ENCODE peak calls at places on chromosomes 11 and 22, in nine cellular contexts. One of them, this sample, is unnamed. For H3K36me3, the result is how much of the 10 kb centered on the place peaks cover.

GRCh38 chr22:32206774-32207758 is 2.2 kb upstream of the RFPL2 start:
- DNase-seq in upper lobe of left lung: peak
- DNase-seq in stomach: peak
- DNase-seq in sigmoid colon: no peak
- DNase-seq in GM12878: no peak
- DNase-seq in esophagus muscularis mucosa: peak
- DNase-seq in transverse colon: peak
- DNase-seq in HepG2: peak
- DNase-seq in H1: peak
- DNase-seq in this sample: no peak

GRCh38 chr11:95512682-95513081 is 276.9 kb downstream of the FAM76B start:
- DNase-seq in HepG2: peak
- DNase-seq in GM12878: no peak
- DNase-seq in transverse colon: peak
- DNase-seq in stomach: no peak
- DNase-seq in sigmoid colon: peak
- DNase-seq in esophagus muscularis mucosa: peak
- DNase-seq in H1: no peak
- DNase-seq in upper lobe of left lung: no peak
- DNase-seq in this sample: peak

GRCh38 chr11:73209892-73210291 is 8.2 kb upstream of the P2RY2 start:
- DNase-seq in sigmoid colon: no peak
- DNase-seq in upper lobe of left lung: no peak
- DNase-seq in H1: no peak
- DNase-seq in esophagus muscularis mucosa: no peak
- DNase-seq in transverse colon: no peak
- DNase-seq in GM12878: no peak
- DNase-seq in stomach: no peak
- DNase-seq in HepG2: no peak
- DNase-seq in this sample: no peak

GRCh38 chr11:28833670-28834069 is 725.5 kb downstream of the METTL15 start:
- DNase-seq in upper lobe of left lung: no peak
- DNase-seq in H1: no peak
- DNase-seq in transverse colon: no peak
- DNase-seq in stomach: no peak
- DNase-seq in HepG2: no peak
- DNase-seq in sigmoid colon: no peak
- DNase-seq in GM12878: no peak
- DNase-seq in esophagus muscularis mucosa: no peak
- DNase-seq in this sample: no peak

GRCh38 chr11:69337211-69337721 is 43.3 kb downstream of the MYEOV start:
- DNase-seq in GM12878: peak
- DNase-seq in esophagus muscularis mucosa: no peak
- DNase-seq in stomach: peak
- DNase-seq in sigmoid colon: no peak
- DNase-seq in H1: no peak
- DNase-seq in HepG2: no peak
- DNase-seq in upper lobe of left lung: no peak
- DNase-seq in transverse colon: peak
- DNase-seq in this sample: no peak

GRCh38 chr11:46529086-46529905 is 64.5 kb downstream of the AMBRA1 start:
- DNase-seq in esophagus muscularis mucosa: peak
- DNase-seq in upper lobe of left lung: no peak
- DNase-seq in sigmoid colon: peak
- DNase-seq in stomach: peak
- DNase-seq in HepG2: peak
- DNase-seq in GM12878: no peak
- DNase-seq in H1: peak
- DNase-seq in transverse colon: peak
- DNase-seq in this sample: peak

GRCh38 chr11:8234425-8234821 is 29.3 kb downstream of the LMO1 start:
- DNase-seq in stomach: no peak
- DNase-seq in HepG2: no peak
- DNase-seq in transverse colon: no peak
- DNase-seq in esophagus muscularis mucosa: no peak
- DNase-seq in sigmoid colon: no peak
- DNase-seq in upper lobe of left lung: no peak
- DNase-seq in GM12878: no peak
- DNase-seq in H1: no peak
- DNase-seq in this sample: no peak

GRCh38 chr11:63937713-63938480 is 905 bp upstream of the NAA40 start:
- DNase-seq in esophagus muscularis mucosa: no peak
- DNase-seq in upper lobe of left lung: no peak
- DNase-seq in HepG2: no peak
- DNase-seq in H1: peak
- DNase-seq in sigmoid colon: no peak
- DNase-seq in GM12878: no peak
- DNase-seq in stomach: no peak
- DNase-seq in transverse colon: peak
- DNase-seq in this sample: no peak

GRCh38 chr11:118447423-118447822 is 11.1 kb downstream of the KMT2A start:
- DNase-seq in esophagus muscularis mucosa: no peak
- DNase-seq in H1: no peak
- DNase-seq in transverse colon: no peak
- DNase-seq in sigmoid colon: no peak
- DNase-seq in GM12878: no peak
- DNase-seq in stomach: no peak
- DNase-seq in upper lobe of left lung: no peak
- DNase-seq in HepG2: no peak
- DNase-seq in this sample: no peak

GRCh38 chr22:45240137-45240809 is 421 bp downstream of the KIAA0930 start:
- DNase-seq in esophagus muscularis mucosa: no peak
- DNase-seq in sigmoid colon: no peak
- DNase-seq in transverse colon: peak
- DNase-seq in GM12878: no peak
- DNase-seq in HepG2: no peak
- DNase-seq in upper lobe of left lung: peak
- DNase-seq in stomach: no peak
- DNase-seq in H1: peak
- DNase-seq in this sample: no peak

GRCh38 chr11:12815931-12816494 is 141.8 kb downstream of the TEAD1 start:
- DNase-seq in stomach: no peak
- DNase-seq in GM12878: no peak
- DNase-seq in upper lobe of left lung: no peak
- DNase-seq in HepG2: no peak
- DNase-seq in H1: no peak
- DNase-seq in sigmoid colon: no peak
- DNase-seq in transverse colon: no peak
- DNase-seq in esophagus muscularis mucosa: no peak
- DNase-seq in this sample: no peak

GRCh38 chr22:19941365-19942070 is at the start of the genes COMT and TXNRD2:
- DNase-seq in GM12878: no peak
- DNase-seq in sigmoid colon: peak
- DNase-seq in esophagus muscularis mucosa: no peak
- DNase-seq in HepG2: no peak
- DNase-seq in upper lobe of left lung: peak
- DNase-seq in transverse colon: peak
- DNase-seq in stomach: peak
- DNase-seq in H1: no peak
- DNase-seq in this sample: peak

GRCh38 chr11:123197711-123198110 is 2.7 kb upstream of the CLMP start:
- DNase-seq in stomach: no peak
- DNase-seq in HepG2: no peak
- DNase-seq in upper lobe of left lung: no peak
- DNase-seq in H1: no peak
- DNase-seq in transverse colon: no peak
- DNase-seq in esophagus muscularis mucosa: no peak
- DNase-seq in GM12878: no peak
- DNase-seq in sigmoid colon: no peak
- DNase-seq in this sample: no peak

GRCh38 chr11:10655931-10656576 is 37.5 kb downstream of the IRAG1 start:
- DNase-seq in upper lobe of left lung: no peak
- DNase-seq in esophagus muscularis mucosa: no peak
- DNase-seq in transverse colon: no peak
- DNase-seq in H1: no peak
- DNase-seq in stomach: no peak
- DNase-seq in HepG2: no peak
- DNase-seq in GM12878: no peak
- DNase-seq in sigmoid colon: peak
- DNase-seq in this sample: no peak

GRCh38 chr11:68659158-68659921 is 25.0 kb upstream of the GAL start:
- DNase-seq in transverse colon: peak
- DNase-seq in esophagus muscularis mucosa: no peak
- DNase-seq in stomach: no peak
- DNase-seq in upper lobe of left lung: peak
- DNase-seq in sigmoid colon: peak
- DNase-seq in H1: no peak
- DNase-seq in GM12878: no peak
- DNase-seq in HepG2: peak
- DNase-seq in this sample: peak

GRCh38 chr11:76805206-76805913 is 22.2 kb downstream of the TSKU start:
- DNase-seq in H1: peak
- DNase-seq in GM12878: no peak
- DNase-seq in upper lobe of left lung: no peak
- DNase-seq in stomach: no peak
- DNase-seq in transverse colon: no peak
- DNase-seq in esophagus muscularis mucosa: peak
- DNase-seq in sigmoid colon: no peak
- DNase-seq in HepG2: no peak
- DNase-seq in this sample: no peak

DNA sequence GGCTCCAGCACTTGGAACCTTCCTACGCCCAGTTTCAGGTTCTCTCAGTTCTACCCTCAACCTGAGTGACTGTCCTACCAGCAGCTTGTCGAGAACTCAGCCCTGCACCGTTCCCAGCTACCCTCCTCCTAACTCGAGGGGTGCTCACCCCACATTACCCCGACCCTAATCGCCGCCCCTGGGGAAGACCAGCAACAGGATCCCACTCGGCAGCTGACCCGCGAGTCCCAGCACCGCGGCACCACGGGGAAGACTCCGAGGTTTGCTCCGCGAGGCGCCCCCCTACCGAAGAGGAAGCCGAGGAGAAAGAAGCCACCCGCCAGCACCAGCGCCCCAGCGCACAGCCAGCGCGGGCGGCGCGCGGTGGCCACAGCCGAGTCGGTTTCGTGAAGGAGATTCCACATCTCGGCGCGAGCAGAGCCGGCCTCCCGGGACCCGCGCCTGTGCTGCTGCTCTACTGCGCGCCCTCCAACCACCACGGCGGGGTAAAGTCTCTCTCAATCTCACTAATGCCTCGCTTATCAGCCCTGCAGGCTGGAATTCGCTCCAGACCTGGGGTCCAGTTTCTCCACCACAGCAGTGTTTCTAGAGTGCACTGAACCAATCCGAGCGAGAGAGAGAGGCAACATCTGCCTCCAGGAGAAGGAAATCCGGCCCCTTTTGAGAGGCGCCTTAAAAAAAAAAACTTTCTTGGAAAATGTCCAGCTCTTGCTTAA is at the start of gene FOLH1:
- DNase-seq in HepG2: no peak
- DNase-seq in upper lobe of left lung: peak
- DNase-seq in transverse colon: no peak
- DNase-seq in GM12878: no peak
- DNase-seq in H1: peak
- DNase-seq in sigmoid colon: peak
- DNase-seq in esophagus muscularis mucosa: no peak
- DNase-seq in stomach: no peak
- DNase-seq in this sample: no peak
- TF ChIP-seq POLR2A in HepG2: no peak
- TF ChIP-seq POLR2A in upper lobe of left lung: no peak
- TF ChIP-seq POLR2A in transverse colon: no peak
- TF ChIP-seq POLR2A in GM12878: no peak
- TF ChIP-seq POLR2A in H1: no peak
- TF ChIP-seq POLR2A in sigmoid colon: no peak
- TF ChIP-seq POLR2A in esophagus muscularis mucosa: no peak
- TF ChIP-seq POLR2A in stomach: no peak
- TF ChIP-seq POLR2A in this sample: peak

GRCh38 chr22:38203855-38204497 is 2.2 kb downstream of the MAFF start:
- DNase-seq in sigmoid colon: peak
- DNase-seq in HepG2: no peak
- DNase-seq in stomach: no peak
- DNase-seq in esophagus muscularis mucosa: no peak
- DNase-seq in transverse colon: no peak
- DNase-seq in upper lobe of left lung: no peak
- DNase-seq in GM12878: no peak
- DNase-seq in H1: no peak
- DNase-seq in this sample: no peak
- TF ChIP-seq EP300 in sigmoid colon: no peak
- TF ChIP-seq EP300 in HepG2: no peak
- TF ChIP-seq EP300 in stomach: no peak
- TF ChIP-seq EP300 in esophagus muscularis mucosa: no peak
- TF ChIP-seq EP300 in transverse colon: no peak
- TF ChIP-seq EP300 in upper lobe of left lung: no peak
- TF ChIP-seq EP300 in GM12878: no peak
- TF ChIP-seq EP300 in H1: no peak
- TF ChIP-seq EP300 in this sample: no peak

DNA sequence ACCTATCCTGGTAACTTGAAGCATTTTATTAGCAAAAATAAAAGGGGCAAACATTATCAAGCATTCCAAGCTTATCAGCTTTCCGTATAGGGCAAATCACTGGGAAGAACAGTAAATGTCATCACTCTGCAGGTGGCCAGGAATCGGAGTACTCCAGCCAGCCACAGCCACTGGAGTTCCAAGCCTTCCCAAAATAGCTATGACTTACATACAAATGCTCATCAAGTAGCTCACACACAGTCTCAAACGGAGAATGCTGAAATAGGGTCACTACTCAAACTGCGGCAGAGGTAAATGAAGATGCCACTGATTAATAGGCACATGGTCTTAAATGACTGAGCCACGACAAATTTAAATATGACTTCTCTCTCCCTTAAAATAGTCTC is 2.1 kb downstream of the USP28 start:
- DNase-seq in HepG2: no peak
- DNase-seq in GM12878: no peak
- DNase-seq in H1: no peak
- DNase-seq in esophagus muscularis mucosa: no peak
- DNase-seq in upper lobe of left lung: no peak
- DNase-seq in sigmoid colon: no peak
- DNase-seq in stomach: no peak
- DNase-seq in transverse colon: no peak
- DNase-seq in this sample: no peak
- H3K36me3 ChIP-seq in HepG2: under half
- H3K36me3 ChIP-seq in GM12878: under half
- H3K36me3 ChIP-seq in H1: under half
- H3K36me3 ChIP-seq in esophagus muscularis mucosa: under half
- H3K36me3 ChIP-seq in upper lobe of left lung: under half
- H3K36me3 ChIP-seq in sigmoid colon: under half
- H3K36me3 ChIP-seq in stomach: under half
- H3K36me3 ChIP-seq in transverse colon: under half
- H3K36me3 ChIP-seq in this sample: under half

DNA sequence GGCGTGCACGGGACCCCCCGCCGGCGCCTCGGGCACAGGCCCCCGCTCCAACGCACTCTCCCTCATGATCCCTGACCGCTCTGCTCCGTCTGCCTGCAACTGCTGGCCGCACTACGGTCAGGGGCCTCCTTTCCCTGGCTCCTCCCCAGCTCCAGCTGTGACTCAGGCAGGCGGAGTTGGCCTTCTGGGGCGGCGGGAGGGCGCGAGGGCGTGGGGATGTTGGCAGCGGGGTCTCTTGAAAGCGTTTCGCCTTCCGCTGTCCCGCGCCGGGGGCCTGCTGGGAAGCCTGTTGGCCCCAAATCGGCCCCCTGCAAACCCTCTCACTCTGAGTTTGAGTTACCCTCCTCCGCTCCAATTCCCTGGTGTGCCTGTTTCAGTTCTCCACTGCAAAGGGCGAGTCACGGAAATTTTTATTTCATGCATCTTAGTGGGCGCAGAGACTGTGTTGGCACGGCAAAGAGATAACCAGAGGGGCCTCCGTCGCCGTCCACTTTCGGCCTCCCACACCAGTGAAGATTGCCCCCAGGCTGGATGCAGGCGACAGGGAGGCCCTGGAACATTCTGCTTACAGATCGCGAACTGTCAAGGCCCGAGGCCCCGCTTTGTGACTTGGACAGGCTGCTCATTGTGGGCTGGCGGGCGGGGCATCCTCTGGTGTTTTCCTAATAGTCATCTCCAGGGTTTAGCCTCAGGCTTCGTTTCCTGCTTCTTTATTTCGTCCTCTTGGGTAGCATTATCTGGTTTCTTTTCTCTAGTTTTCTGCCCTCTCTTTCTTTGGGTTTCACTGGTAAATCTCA is at the start of gene CAVIN3:
- DNase-seq in H1: peak
- DNase-seq in stomach: peak
- DNase-seq in transverse colon: peak
- DNase-seq in HepG2: no peak
- DNase-seq in upper lobe of left lung: peak
- DNase-seq in esophagus muscularis mucosa: peak
- DNase-seq in sigmoid colon: peak
- DNase-seq in GM12878: peak
- DNase-seq in this sample: peak
- TF ChIP-seq POLR2A in H1: peak
- TF ChIP-seq POLR2A in stomach: no peak
- TF ChIP-seq POLR2A in transverse colon: peak
- TF ChIP-seq POLR2A in HepG2: no peak
- TF ChIP-seq POLR2A in upper lobe of left lung: peak
- TF ChIP-seq POLR2A in esophagus muscularis mucosa: peak
- TF ChIP-seq POLR2A in sigmoid colon: peak
- TF ChIP-seq POLR2A in GM12878: peak
- TF ChIP-seq POLR2A in this sample: peak

This sample was measured in tibial nerve.